ENCODE peak calls at places on chromosomes 3 and 15, in eight cellular contexts. One of them, this sample, is unnamed.

GRCh38 chr3:151726016-151726415 is 7.7 kb upstream of the AADACL2 start:
- DNase-seq in uterus: no peak
- DNase-seq in SJSA1: no peak
- DNase-seq in upper lobe of left lung: no peak
- DNase-seq in ovary: no peak
- DNase-seq in GM23338: no peak
- DNase-seq in heart left ventricle: no peak
- DNase-seq in aorta: no peak
- DNase-seq in this sample: no peak

GRCh38 chr3:159937561-159937960 is 51.1 kb upstream of the IL12A start:
- DNase-seq in aorta: no peak
- DNase-seq in heart left ventricle: no peak
- DNase-seq in uterus: no peak
- DNase-seq in upper lobe of left lung: no peak
- DNase-seq in GM23338: no peak
- DNase-seq in SJSA1: no peak
- DNase-seq in ovary: no peak
- DNase-seq in this sample: no peak

GRCh38 chr3:130392266-130392665 is 46.8 kb downstream of the COL6A5 start:
- DNase-seq in heart left ventricle: no peak
- DNase-seq in aorta: no peak
- DNase-seq in SJSA1: no peak
- DNase-seq in GM23338: no peak
- DNase-seq in uterus: no peak
- DNase-seq in ovary: no peak
- DNase-seq in upper lobe of left lung: no peak
- DNase-seq in this sample: no peak

GRCh38 chr3:105359098-105359762 is 7.5 kb upstream of the ALCAM start:
- DNase-seq in uterus: no peak
- DNase-seq in aorta: no peak
- DNase-seq in ovary: no peak
- DNase-seq in upper lobe of left lung: no peak
- DNase-seq in GM23338: no peak
- DNase-seq in SJSA1: no peak
- DNase-seq in heart left ventricle: no peak
- DNase-seq in this sample: no peak

GRCh38 chr15:100663066-100663465 is 60.7 kb downstream of the ASB7 start:
- DNase-seq in ovary: no peak
- DNase-seq in GM23338: peak; percentile 78
- DNase-seq in SJSA1: peak; percentile 77
- DNase-seq in uterus: peak; percentile 19
- DNase-seq in aorta: no peak
- DNase-seq in heart left ventricle: no peak
- DNase-seq in upper lobe of left lung: no peak
- DNase-seq in this sample: no peak

GRCh38 chr3:174285242-174285641 is 573.9 kb upstream of the NAALADL2 start:
- DNase-seq in aorta: no peak
- DNase-seq in ovary: no peak
- DNase-seq in GM23338: no peak
- DNase-seq in uterus: no peak
- DNase-seq in upper lobe of left lung: no peak
- DNase-seq in SJSA1: no peak
- DNase-seq in heart left ventricle: no peak
- DNase-seq in this sample: no peak

GRCh38 chr3:62771331-62772097 is 103.7 kb downstream of the CADPS start:
- DNase-seq in aorta: no peak
- DNase-seq in upper lobe of left lung: no peak
- DNase-seq in GM23338: no peak
- DNase-seq in uterus: no peak
- DNase-seq in ovary: no peak
- DNase-seq in SJSA1: no peak
- DNase-seq in heart left ventricle: no peak
- DNase-seq in this sample: no peak

GRCh38 chr3:194387926-194388418 is 11.1 kb downstream of the GP5 start:
- DNase-seq in SJSA1: no peak
- DNase-seq in uterus: no peak
- DNase-seq in aorta: no peak
- DNase-seq in upper lobe of left lung: no peak
- DNase-seq in ovary: no peak
- DNase-seq in GM23338: no peak
- DNase-seq in heart left ventricle: no peak
- DNase-seq in this sample: no peak

GRCh38 chr3:183044547-183045229 is 54.6 kb downstream of the MCCC1 start:
- DNase-seq in ovary: no peak
- DNase-seq in SJSA1: no peak
- DNase-seq in GM23338: no peak
- DNase-seq in upper lobe of left lung: no peak
- DNase-seq in aorta: no peak
- DNase-seq in heart left ventricle: no peak
- DNase-seq in uterus: no peak
- DNase-seq in this sample: no peak

GRCh38 chr3:126692858-126693257 is 11.2 kb upstream of the CHCHD6 start:
- DNase-seq in uterus: no peak
- DNase-seq in GM23338: peak; percentile 13
- DNase-seq in upper lobe of left lung: no peak
- DNase-seq in ovary: no peak
- DNase-seq in aorta: no peak
- DNase-seq in heart left ventricle: no peak
- DNase-seq in SJSA1: no peak
- DNase-seq in this sample: no peak

GRCh38 chr3:156307704-156308103 is 187.3 kb downstream of the KCNAB1 start:
- DNase-seq in upper lobe of left lung: no peak
- DNase-seq in ovary: peak; percentile 70
- DNase-seq in aorta: peak; percentile 93
- DNase-seq in uterus: peak; percentile 47
- DNase-seq in GM23338: no peak
- DNase-seq in heart left ventricle: peak; percentile 73
- DNase-seq in SJSA1: peak; percentile 53
- DNase-seq in this sample: peak; percentile 59

GRCh38 chr15:73881539-73882320 is 8.4 kb downstream of the TBC1D21 start:
- DNase-seq in heart left ventricle: no peak
- DNase-seq in GM23338: no peak
- DNase-seq in ovary: no peak
- DNase-seq in upper lobe of left lung: no peak
- DNase-seq in uterus: no peak
- DNase-seq in SJSA1: peak; percentile 36
- DNase-seq in aorta: no peak
- DNase-seq in this sample: no peak

GRCh38 chr3:39383913-39384664 is 919 bp downstream of the SLC25A38 start:
- DNase-seq in uterus: peak; percentile 94
- DNase-seq in GM23338: peak; percentile 98
- DNase-seq in aorta: peak; percentile 98
- DNase-seq in SJSA1: peak; percentile 93
- DNase-seq in heart left ventricle: peak; percentile 97
- DNase-seq in ovary: peak; percentile 95
- DNase-seq in upper lobe of left lung: peak; percentile 99
- DNase-seq in this sample: peak; percentile 97

GRCh38 chr3:189167027-189167766 is 4.6 kb upstream of the TPRG1 start:
- DNase-seq in upper lobe of left lung: no peak
- DNase-seq in ovary: no peak
- DNase-seq in GM23338: peak; percentile 3
- DNase-seq in uterus: no peak
- DNase-seq in aorta: no peak
- DNase-seq in SJSA1: no peak
- DNase-seq in heart left ventricle: no peak
- DNase-seq in this sample: no peak

GRCh38 chr3:51580418-51580817 is 41.9 kb downstream of the RAD54L2 start:
- DNase-seq in GM23338: peak; percentile 48
- DNase-seq in SJSA1: no peak
- DNase-seq in upper lobe of left lung: no peak
- DNase-seq in uterus: no peak
- DNase-seq in ovary: no peak
- DNase-seq in aorta: no peak
- DNase-seq in heart left ventricle: no peak
- DNase-seq in this sample: no peak

GRCh38 chr15:28960979-28961378 is 75.2 kb downstream of the APBA2 start:
- DNase-seq in SJSA1: peak; percentile 86
- DNase-seq in aorta: no peak
- DNase-seq in uterus: no peak
- DNase-seq in ovary: no peak
- DNase-seq in upper lobe of left lung: no peak
- DNase-seq in heart left ventricle: no peak
- DNase-seq in GM23338: no peak
- DNase-seq in this sample: no peak

GRCh38 chr15:58065011-58065444 is 483 bp downstream of the ALDH1A2 start:
- DNase-seq in GM23338: peak; percentile 59
- DNase-seq in heart left ventricle: peak; percentile 40
- DNase-seq in SJSA1: no peak
- DNase-seq in upper lobe of left lung: peak; percentile 82
- DNase-seq in aorta: peak; percentile 70
- DNase-seq in uterus: peak; percentile 44
- DNase-seq in ovary: peak; percentile 35
- DNase-seq in this sample: peak; percentile 26

GRCh38 chr15:58064119-58065010 is 1.1 kb downstream of the ALDH1A2 start:
- DNase-seq in SJSA1: no peak
- DNase-seq in aorta: no peak
- DNase-seq in heart left ventricle: no peak
- DNase-seq in uterus: no peak
- DNase-seq in ovary: no peak
- DNase-seq in GM23338: peak; percentile 22
- DNase-seq in upper lobe of left lung: no peak
- DNase-seq in this sample: no peak

GRCh38 chr15:58063612-58064011 is 1.9 kb downstream of the ALDH1A2 start:
- DNase-seq in upper lobe of left lung: no peak
- DNase-seq in GM23338: no peak
- DNase-seq in SJSA1: no peak
- DNase-seq in uterus: no peak
- DNase-seq in aorta: no peak
- DNase-seq in ovary: no peak
- DNase-seq in heart left ventricle: no peak
- DNase-seq in this sample: no peak

GRCh38 chr15:58062175-58062574 is 3.3 kb downstream of the ALDH1A2 start:
- DNase-seq in aorta: no peak
- DNase-seq in upper lobe of left lung: no peak
- DNase-seq in heart left ventricle: no peak
- DNase-seq in ovary: no peak
- DNase-seq in uterus: no peak
- DNase-seq in GM23338: no peak
- DNase-seq in SJSA1: no peak
- DNase-seq in this sample: no peak

DNA sequence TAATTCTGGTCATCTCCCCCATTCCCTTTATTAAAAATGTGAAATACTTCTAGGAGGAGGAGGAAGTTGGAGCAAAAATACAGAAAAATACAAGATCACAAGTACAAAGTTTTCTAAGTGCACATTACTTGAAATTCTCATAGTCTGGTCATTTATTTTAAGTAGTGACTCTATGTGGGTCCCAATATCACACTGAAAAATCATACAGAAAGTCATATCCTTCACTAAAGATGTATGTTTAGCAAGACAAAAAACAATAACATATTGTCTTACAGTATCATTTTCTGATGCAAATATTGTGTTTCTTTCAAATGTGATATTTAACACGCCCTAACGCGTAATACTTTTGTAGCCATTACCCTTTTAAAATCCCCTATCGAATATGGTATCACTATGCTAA is 2.5 kb downstream of the ALDH1A2 start:
- DNase-seq in GM23338: no peak
- DNase-seq in uterus: no peak
- DNase-seq in ovary: no peak
- DNase-seq in aorta: no peak
- DNase-seq in heart left ventricle: no peak
- DNase-seq in SJSA1: no peak
- DNase-seq in upper lobe of left lung: no peak
- DNase-seq in this sample: no peak
- H3K4me3 ChIP-seq in GM23338: no peak overlapping the region
- H3K4me3 ChIP-seq in uterus: no peak overlapping the region
- H3K4me3 ChIP-seq in ovary: no peak overlapping the region
- H3K4me3 ChIP-seq in aorta: no peak overlapping the region
- H3K4me3 ChIP-seq in heart left ventricle: peak overlapping the region; percentile 60
- H3K4me3 ChIP-seq in SJSA1: no peak overlapping the region
- H3K4me3 ChIP-seq in upper lobe of left lung: no peak overlapping the region
- H3K4me3 ChIP-seq in this sample: peak overlapping the region; percentile 68

DNA sequence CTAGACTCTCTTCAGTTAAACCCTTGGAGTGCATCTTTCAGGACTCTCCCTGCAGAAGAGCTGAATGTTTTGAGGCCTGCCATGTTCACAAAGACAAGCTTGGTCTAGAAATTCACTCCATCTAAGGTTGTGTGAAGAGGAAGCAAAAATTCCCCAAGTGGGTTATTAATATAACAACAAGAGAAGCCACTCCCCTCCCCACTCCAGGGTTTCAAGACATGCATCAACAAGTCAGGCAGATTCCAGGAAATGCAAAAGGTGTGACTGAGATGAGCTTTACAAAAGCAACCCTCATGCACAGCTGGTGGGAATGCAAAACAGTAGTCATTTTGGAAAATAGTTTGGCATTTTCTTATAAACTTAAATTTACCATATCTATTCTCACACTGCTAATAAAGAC is 31.5 kb downstream of the TARS3 start:
- DNase-seq in heart left ventricle: no peak
- DNase-seq in aorta: no peak
- DNase-seq in upper lobe of left lung: no peak
- DNase-seq in ovary: no peak
- DNase-seq in SJSA1: no peak
- DNase-seq in GM23338: no peak
- DNase-seq in uterus: no peak
- DNase-seq in this sample: no peak
- H3K27ac ChIP-seq in heart left ventricle: no peak overlapping the region
- H3K27ac ChIP-seq in aorta: no peak overlapping the region
- H3K27ac ChIP-seq in upper lobe of left lung: no peak overlapping the region
- H3K27ac ChIP-seq in ovary: no peak overlapping the region
- H3K27ac ChIP-seq in SJSA1: no peak overlapping the region
- H3K27ac ChIP-seq in GM23338: no peak overlapping the region
- H3K27ac ChIP-seq in uterus: no peak overlapping the region
- H3K27ac ChIP-seq in this sample: no peak overlapping the region

DNA sequence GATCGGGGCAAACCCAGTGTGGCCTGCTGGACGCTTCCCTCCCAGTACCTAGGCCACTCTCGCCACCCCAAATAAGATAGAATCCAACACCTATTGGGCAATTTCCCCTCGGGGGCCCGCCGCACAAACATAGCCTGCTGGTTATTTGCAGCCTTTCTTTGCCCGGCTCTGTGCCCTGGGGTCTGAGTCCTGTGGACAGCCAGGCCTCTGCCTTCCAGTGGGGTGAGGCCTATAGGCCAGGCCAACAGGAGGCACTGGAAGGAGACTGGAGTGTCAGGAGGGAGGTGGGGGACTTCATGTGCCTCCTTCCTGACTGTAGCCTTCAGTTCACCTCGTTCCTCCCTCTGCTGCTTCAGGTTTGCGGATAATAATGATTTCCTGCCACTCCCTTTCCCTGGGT is 47.4 kb upstream of the LDHAL6B start:
- DNase-seq in SJSA1: no peak
- DNase-seq in heart left ventricle: no peak
- DNase-seq in uterus: no peak
- DNase-seq in ovary: no peak
- DNase-seq in aorta: no peak
- DNase-seq in upper lobe of left lung: no peak
- DNase-seq in GM23338: no peak
- DNase-seq in this sample: no peak
- H3K36me3 ChIP-seq in SJSA1: peaks cover 74% of the 10 kb centered on the region
- H3K36me3 ChIP-seq in heart left ventricle: peaks cover 4% of the 10 kb centered on the region
- H3K36me3 ChIP-seq in uterus: no peaks in the 10 kb centered on the region
- H3K36me3 ChIP-seq in ovary: no peaks in the 10 kb centered on the region
- H3K36me3 ChIP-seq in aorta: peaks cover 7% of the 10 kb centered on the region
- H3K36me3 ChIP-seq in upper lobe of left lung: peaks cover 14% of the 10 kb centered on the region
- H3K36me3 ChIP-seq in GM23338: peaks cover 19% of the 10 kb centered on the region
- H3K36me3 ChIP-seq in this sample: peaks cover 90% of the 10 kb centered on the region

DNA sequence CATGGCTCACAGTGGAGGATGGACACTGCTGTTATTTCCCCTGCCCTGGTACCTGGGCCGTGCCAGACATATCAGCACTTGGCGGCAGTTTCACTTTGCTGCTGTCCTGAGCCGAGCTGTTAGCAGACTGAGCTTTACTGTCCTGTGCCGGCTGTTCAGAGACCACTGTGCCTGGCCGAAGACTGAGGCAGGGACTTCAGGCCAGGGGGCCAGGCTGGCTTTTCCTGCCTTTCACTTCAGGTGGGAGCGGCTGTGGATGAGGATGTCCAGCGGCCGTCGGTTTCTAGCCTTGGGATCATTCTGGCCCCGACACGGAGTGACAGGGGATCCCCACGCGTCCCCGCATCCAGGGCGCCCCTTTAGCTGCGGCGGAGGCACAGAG is 1.0 kb downstream of the ATP10A start:
- DNase-seq in SJSA1: no peak
- DNase-seq in heart left ventricle: no peak
- DNase-seq in aorta: no peak
- DNase-seq in GM23338: peak; percentile 39
- DNase-seq in upper lobe of left lung: no peak
- DNase-seq in uterus: no peak
- DNase-seq in ovary: no peak
- DNase-seq in this sample: no peak
- H3K4me3 ChIP-seq in SJSA1: peak overlapping the region; percentile 93
- H3K4me3 ChIP-seq in heart left ventricle: peak overlapping the region; percentile 62
- H3K4me3 ChIP-seq in aorta: peak overlapping the region; percentile 96
- H3K4me3 ChIP-seq in GM23338: peak overlapping the region; percentile 72
- H3K4me3 ChIP-seq in upper lobe of left lung: peak overlapping the region; percentile 38
- H3K4me3 ChIP-seq in uterus: peak overlapping the region; percentile 50
- H3K4me3 ChIP-seq in ovary: peak overlapping the region; percentile 42
- H3K4me3 ChIP-seq in this sample: peak overlapping the region; percentile 43